ENCODE peak calls at places on chromosomes 12 and 14, in ten cellular contexts. R, I, B, W, U, H, P, K, L and E are unnamed samples. For H3K36me3 and H3K9me3, the result is how much of the 10 kb centered on the place peaks cover.

GRCh38 chr12:116969615-116970575 is 59.1 kb downstream of the FBXW8 start:
- DNase-seq in P (peak), W (no peak), R (no peak), K (peak), I (no peak), U (peak), H (no peak), L (peak), B (no peak), E (no peak)

GRCh38 chr12:14558377-14559051 is 9.2 kb downstream of the PLBD1 start:
- DNase-seq in I (no peak), P (no peak), U (no peak), K (peak), H (no peak), L (no peak), B (no peak), W (no peak), R (no peak), E (no peak)

GRCh38 chr14:68628605-68629310 is 164.1 kb downstream of the ZFP36L1 start:
- DNase-seq in H (peak), R (no peak), P (peak), U (no peak), B (no peak), K (peak), L (no peak), W (peak), I (no peak), E (no peak)

GRCh38 chr14:36006623-36007022 is 169.9 kb downstream of the PTCSC3 start:
- DNase-seq in R (no peak), K (no peak), P (no peak), L (no peak), I (no peak), W (no peak), H (no peak), B (no peak), U (no peak), E (no peak)

GRCh38 chr14:76373456-76373855 is 2.5 kb upstream of the ESRRB start:
- DNase-seq in P (peak), R (no peak), U (no peak), I (no peak), W (no peak), B (no peak), H (no peak), K (no peak), L (no peak), E (no peak)

GRCh38 chr12:28089363-28089762 is 100.9 kb upstream of the CCDC91 start:
- DNase-seq in U (peak), L (no peak), B (no peak), I (peak), R (no peak), P (no peak), K (no peak), W (no peak), H (no peak), E (peak)

GRCh38 chr12:109828754-109829511 is 4.3 kb downstream of the TRPV4 start:
- DNase-seq in K (no peak), L (no peak), R (no peak), U (no peak), I (no peak), B (no peak), P (no peak), W (no peak), H (no peak), E (no peak)

GRCh38 chr12:111664961-111665865 is 20.5 kb downstream of the BRAP start:
- DNase-seq in B (no peak), K (no peak), I (no peak), U (no peak), W (no peak), P (no peak), L (no peak), R (no peak), H (no peak), E (no peak)

GRCh38 chr12:76032043-76032981 is 736 bp upstream of the PHLDA1 start:
- DNase-seq in L (peak), U (peak), H (peak), P (peak), W (peak), B (no peak), I (peak), R (peak), K (peak), E (peak)

GRCh38 chr12:114293571-114294302 is 112.2 kb downstream of the TBX5 start:
- DNase-seq in L (no peak), B (no peak), K (no peak), H (no peak), U (no peak), W (no peak), P (no peak), R (no peak), I (no peak), E (no peak)

GRCh38 chr12:106179086-106179485 is 40.3 kb upstream of the NUAK1 start:
- DNase-seq in H (no peak), K (no peak), I (no peak), R (no peak), U (no peak), P (peak), B (peak), W (peak), L (no peak), E (peak)

DNA sequence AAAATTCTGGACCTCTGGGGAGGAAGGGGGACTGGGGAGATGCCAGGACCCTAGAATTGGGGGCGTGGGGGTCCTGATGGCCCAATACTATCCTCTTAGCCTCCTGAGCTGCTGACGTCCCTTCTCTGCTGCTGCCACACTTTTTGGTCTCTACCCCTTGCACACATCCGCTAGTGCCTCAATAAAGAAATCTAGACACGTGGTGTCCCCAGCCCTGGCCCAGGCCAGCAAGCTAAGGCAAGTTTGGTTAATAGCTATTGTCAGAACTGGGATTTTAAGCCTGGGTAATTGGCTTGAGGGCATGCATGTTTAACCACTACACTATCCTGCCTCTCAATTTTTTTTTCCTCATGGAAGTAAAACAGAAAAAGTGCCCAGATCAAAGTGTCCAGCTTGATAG is 962 bp downstream of the OAS2 start:
- DNase-seq in R (peak), B (no peak), H (peak), P (no peak), W (no peak), U (no peak), L (no peak), I (no peak), K (peak), E (no peak)
- H3K9ac ChIP-seq in R (peak), B (no peak), H (no peak), P (no peak), W (no peak), U (no peak), L (no peak), I (no peak), K (no peak), E (peak)

DNA sequence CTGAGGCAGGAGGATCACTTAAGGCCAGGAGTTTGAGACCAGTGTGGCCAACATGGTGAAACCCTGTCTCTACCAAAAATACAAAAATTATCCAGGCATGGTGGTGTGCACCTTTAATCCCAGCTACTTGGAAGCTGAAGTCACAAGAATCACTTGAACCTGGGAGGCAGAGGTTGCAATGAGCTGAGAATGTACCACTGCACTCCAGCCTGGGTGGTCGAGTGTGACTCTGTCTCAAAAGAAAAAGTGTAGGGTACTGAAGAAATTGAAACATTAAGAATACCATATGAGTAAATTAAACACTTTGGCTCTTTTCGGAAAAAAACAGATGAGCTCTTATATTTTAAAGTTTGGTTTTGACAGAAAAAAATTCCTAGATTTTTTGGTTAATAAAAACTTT is 19.9 kb downstream of the MDM2 start:
- DNase-seq in L (no peak), B (no peak), K (no peak), W (no peak), P (no peak), U (no peak), I (no peak), R (no peak), H (no peak), E (no peak)
- H3K36me3 ChIP-seq in L (half or more), B (half or more), K (under half), W (under half), P (half or more), U (under half), I (half or more), R (under half), H (half or more), E (half or more)

DNA sequence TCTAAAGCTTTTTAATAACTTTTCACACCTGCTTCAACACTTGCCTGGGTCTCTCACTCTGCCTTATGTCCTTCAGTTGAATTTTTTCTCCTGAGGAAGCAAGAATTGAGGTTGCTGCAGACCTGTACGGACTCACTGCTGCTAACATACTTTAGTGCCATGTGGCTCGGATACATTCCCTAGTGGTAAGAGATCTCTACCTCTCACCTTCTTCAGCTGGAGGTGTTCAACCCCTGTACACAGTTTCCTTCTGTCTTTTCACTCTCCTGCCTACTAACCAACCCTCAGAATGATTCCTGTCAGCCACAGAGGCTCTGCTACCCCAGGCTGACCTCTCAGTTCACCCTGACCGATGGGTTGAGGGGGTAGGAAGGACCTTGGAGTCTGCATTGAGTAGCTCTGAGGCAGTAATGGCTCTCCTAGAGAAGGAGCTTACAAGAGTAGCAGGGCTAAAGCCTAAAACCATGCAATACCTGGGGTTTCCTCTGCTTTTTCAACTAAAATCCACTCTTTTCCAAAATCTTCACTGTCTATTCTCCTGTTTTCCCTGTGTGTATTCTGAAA is 14.2 kb upstream of the DHRS2 start:
- DNase-seq in R (no peak), L (no peak), B (no peak), K (no peak), I (no peak), U (no peak), P (no peak), W (no peak), H (no peak), E (no peak)
- H3K9me3 ChIP-seq in R (under half), L (under half), B (under half), K (under half), I (under half), U (under half), P (half or more), W (under half), H (under half), E (under half)

DNA sequence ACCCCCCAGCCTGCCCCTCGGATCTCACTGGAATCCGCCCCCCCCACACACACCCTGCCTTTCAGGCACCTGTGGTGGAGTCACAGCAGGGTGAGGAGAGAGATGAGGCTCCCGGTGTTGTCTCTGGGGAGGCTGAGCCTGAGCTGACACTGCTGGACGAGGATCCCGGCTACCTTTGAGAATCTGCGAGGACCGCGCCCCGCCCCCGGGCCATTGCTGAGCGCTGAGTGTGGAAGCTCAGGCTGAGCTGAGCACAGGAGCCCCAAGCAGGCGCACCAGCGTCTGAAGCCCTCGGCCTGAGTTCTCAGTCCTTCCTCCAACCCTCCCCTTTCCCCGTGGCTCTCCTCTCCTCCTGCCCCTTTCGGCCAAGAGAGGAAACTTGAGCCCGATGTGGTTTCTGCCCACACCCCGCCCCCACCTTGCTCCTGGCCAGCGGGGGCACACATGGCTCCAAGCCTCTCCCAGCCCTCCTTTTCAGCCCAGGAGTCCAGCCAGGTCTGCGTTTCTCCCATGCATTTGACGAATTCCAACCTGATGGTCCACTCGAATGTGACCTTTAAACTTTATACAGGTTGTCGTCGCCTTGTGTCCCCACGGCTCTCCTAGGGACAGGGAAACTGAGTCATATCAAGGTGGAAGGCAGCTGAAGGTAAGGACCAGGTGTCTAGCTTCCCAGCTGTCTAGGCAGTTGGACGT is at the start of gene NFE2:
- DNase-seq in U (peak), R (peak), W (peak), L (peak), I (peak), H (peak), P (peak), B (peak), K (peak), E (peak)
- H3K9ac ChIP-seq in U (no peak), R (no peak), W (peak), L (no peak), I (peak), H (no peak), P (peak), B (peak), K (no peak), E (peak)

DNA sequence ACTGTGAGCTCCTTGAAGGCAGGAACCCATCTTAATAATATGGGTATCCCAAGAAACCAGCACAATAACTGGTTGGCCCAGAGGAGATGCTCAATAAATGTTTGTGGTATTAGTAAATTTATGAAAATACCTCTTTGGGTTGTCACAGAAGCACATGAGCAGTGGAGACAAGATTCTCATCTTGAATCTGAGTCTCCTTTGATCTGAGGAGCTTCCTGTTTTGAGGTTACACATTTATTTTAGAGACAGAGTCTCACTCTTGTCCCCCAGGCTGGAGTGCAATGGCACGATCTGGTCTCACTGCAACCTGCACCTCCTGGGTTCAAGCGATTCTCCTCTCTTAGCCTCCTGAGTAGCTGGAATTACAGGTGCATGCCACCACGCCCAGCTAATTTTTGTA is 247.4 kb downstream of the NRXN3 start:
- DNase-seq in K (no peak), I (no peak), R (no peak), U (no peak), B (no peak), H (no peak), L (no peak), P (no peak), W (no peak), E (no peak)
- H3K36me3 ChIP-seq in K (under half), I (under half), R (under half), U (under half), B (under half), H (under half), L (under half), P (under half), W (under half), E (under half)

GRCh38 chr12:133217219-133217618 is 18.5 kb downstream of the ANHX start:
- DNase-seq in P (peak), B (no peak), H (no peak), R (no peak), K (no peak), L (no peak), U (no peak), W (no peak), I (no peak), E (no peak)
- H3K9me3 ChIP-seq in P (half or more), B (under half), H (half or more), R (under half), K (under half), L (under half), U (under half), W (half or more), I (half or more), E (half or more)

DNA sequence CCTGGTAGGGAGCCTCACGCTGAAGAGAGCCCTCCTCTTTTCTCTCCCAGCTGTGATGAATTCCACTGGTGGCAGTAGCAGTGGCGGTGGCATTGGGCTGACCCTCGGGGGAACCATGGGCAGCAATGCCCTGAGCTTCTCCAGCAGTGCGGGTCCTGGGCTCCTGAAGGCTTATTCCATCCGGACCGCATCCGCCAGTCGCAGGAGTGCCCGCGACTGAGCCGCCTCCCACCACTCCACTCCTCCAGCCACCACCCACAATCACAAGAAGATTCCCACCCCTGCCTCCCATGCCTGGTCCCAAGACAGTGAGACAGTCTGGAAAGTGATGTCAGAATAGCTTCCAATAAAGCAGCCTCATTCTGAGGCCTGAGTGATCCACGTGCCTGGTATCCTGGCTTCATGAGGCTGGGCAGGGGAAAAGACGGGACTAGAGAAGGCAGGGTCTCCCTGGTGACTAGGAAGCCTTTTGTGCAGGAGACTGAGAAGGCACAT is 15.5 kb downstream of the KRT7 start:
- DNase-seq in K (no peak), L (no peak), W (no peak), I (no peak), R (no peak), H (no peak), U (no peak), B (no peak), P (peak), E (no peak)
- H3K9ac ChIP-seq in K (no peak), L (peak), W (no peak), I (no peak), R (no peak), H (no peak), U (no peak), B (peak), P (no peak), E (no peak)